ENCODE peak calls at places on chromosomes 16 and 17, in four cellular contexts. A is stimulated activated CD4-positive, alpha-beta T cell treated with anti-CD3 and anti-CD28 coated beads, Interleukin-1b, Interleukin-23, amount 100 ng/mL, for 4 hours; H is amniotic epithelial cell; G is hypothalamus. R is an unnamed sample.

GRCh38 chr17:42895185-42895555 is 5.4 kb upstream of the G6PC1 start:
- DNase-seq in A (no peak), H (peak; percentile 72), G (no peak), R (no peak)

GRCh38 chr17:76968707-76969597 is 100.7 kb downstream of the MGAT5B start:
- DNase-seq in A (peak; percentile 23), H (peak; percentile 3), G (no peak), R (peak; percentile 39)

GRCh38 chr16:85905110-85906095 is 6.4 kb downstream of the IRF8 start:
- DNase-seq in A (no peak), H (no peak), G (no peak), R (no peak)

GRCh38 chr17:66543526-66543925 is 241.1 kb downstream of the PRKCA start:
- DNase-seq in A (no peak), H (peak; percentile 21), G (no peak), R (no peak)

GRCh38 chr17:80968602-80969029 is 23.0 kb upstream of the CHMP6 start:
- DNase-seq in A (no peak), H (peak; percentile 14), G (peak; percentile 62), R (no peak)

GRCh38 chr16:87186876-87187533 is 130.2 kb downstream of the C16orf95 start:
- DNase-seq in A (no peak), H (no peak), G (no peak), R (no peak)

GRCh38 chr16:75377971-75378386 is 55.3 kb downstream of the CFDP1 start:
- DNase-seq in A (no peak), H (peak; percentile 98), G (peak; percentile 1), R (no peak)

GRCh38 chr16:81752225-81752875 is 26.7 kb upstream of the PLCG2 start:
- DNase-seq in A (no peak), H (no peak), G (no peak), R (no peak)

GRCh38 chr17:34178047-34178446 is 77.0 kb upstream of the CCL2 start:
- DNase-seq in A (no peak), H (no peak), G (no peak), R (no peak)

GRCh38 chr17:6532441-6532885 is 23.9 kb downstream of the PITPNM3 start:
- DNase-seq in A (no peak), H (no peak), G (no peak), R (no peak)

GRCh38 chr17:17156107-17156506 is 50.0 kb downstream of the PLD6 start:
- DNase-seq in A (no peak), H (peak; percentile 33), G (no peak), R (no peak)

GRCh38 chr17:37802712-37803416 is 58.0 kb upstream of the HNF1B start:
- DNase-seq in A (no peak), H (peak; percentile 10), G (no peak), R (no peak)

GRCh38 chr16:5003828-5004227 is 29.9 kb downstream of the NAGPA start:
- DNase-seq in A (no peak), H (no peak), G (no peak), R (no peak)

GRCh38 chr16:11914759-11915643 is 755 bp downstream of the GSPT1 start:
- DNase-seq in A (peak; percentile 21), H (peak; percentile 25), G (no peak), R (peak; percentile 31)

GRCh38 chr17:75844530-75845057 is 390 bp upstream of the UNC13D start:
- DNase-seq in A (no peak), H (peak; percentile 13), G (no peak), R (no peak)

GRCh38 chr17:62109378-62109902 is 44.4 kb upstream of the MED13 start:
- DNase-seq in A (peak; percentile 7), H (peak; percentile 65), G (no peak), R (no peak)

GRCh38 chr17:41145261-41145660 is 4.4 kb downstream of the KRTAP4-5 start:
- DNase-seq in A (no peak), H (no peak), G (no peak), R (no peak)

GRCh38 chr16:58236231-58236690 is 38.4 kb upstream of the CSNK2A2 start:
- DNase-seq in A (peak; percentile 60), H (peak; percentile 38), G (peak; percentile 21), R (peak; percentile 42)

GRCh38 chr16:48617711-48618148 is 7.8 kb upstream of the N4BP1 start:
- DNase-seq in A (no peak), H (peak; percentile 13), G (no peak), R (no peak)

GRCh38 chr17:59230765-59231164 is 10.5 kb downstream of the GDPD1 start:
- DNase-seq in A (no peak), H (no peak), G (no peak), R (no peak)

GRCh38 chr17:4318186-4318585 is 48.3 kb downstream of the UBE2G1 start:
- DNase-seq in A (no peak), H (no peak), G (no peak), R (no peak)

GRCh38 chr16:69599731-69600130 is 34.0 kb downstream of the NFAT5 start:
- DNase-seq in A (no peak), H (no peak), G (no peak), R (no peak)

GRCh38 chr17:2068101-2068518 is 13.2 kb downstream of the HIC1 start:
- DNase-seq in A (no peak), H (peak; percentile 97), G (no peak), R (no peak)

R was measured in activated T-helper 9 cell treated with anti-CD3 and anti-CD28 coated beads, Interleukin-2, amount 50 U/mL, for 16 hours.